ENCODE peak calls at places on chromosomes 2 and 18, in seven cellular contexts. V is endodermal cell, G is neuronal stem cell, Y is left ventricle myocardium inferior, X is OCI-LY7, M is A549, J is heart left ventricle. N is an unnamed sample.

GRCh38 chr2:70626254-70626990 is 72.8 kb upstream of the TGFA start:
- DNase-seq in V (peak; percentile 87), G (no peak), Y (no peak), X (no peak), M (no peak), J (no peak), N (no peak)

GRCh38 chr2:125095826-125096225 is 1070.7 kb downstream of the CNTNAP5 start:
- DNase-seq in V (no peak), G (no peak), Y (no peak), X (no peak), M (no peak), J (no peak), N (no peak)

GRCh38 chr18:63161728-63162195 is 157.8 kb downstream of the BCL2 start:
- DNase-seq in V (no peak), G (no peak), Y (peak; percentile 35), X (no peak), M (peak; percentile 16), J (peak; percentile 60), N (no peak)

GRCh38 chr2:99085400-99085799 is 56.1 kb upstream of the C2orf15 start:
- DNase-seq in V (peak; percentile 60), G (no peak), Y (no peak), X (peak; percentile 16), M (peak; percentile 36), J (no peak), N (no peak)

GRCh38 chr2:166805753-166806152 is 82.5 kb upstream of the XIRP2 start:
- DNase-seq in V (no peak), G (no peak), Y (no peak), X (no peak), M (no peak), J (no peak), N (peak; percentile 0)

GRCh38 chr2:188328419-188328818 is 36.7 kb downstream of the GULP1 start:
- DNase-seq in V (no peak), G (no peak), Y (no peak), X (no peak), M (no peak), J (no peak), N (no peak)

GRCh38 chr2:46047280-46047679 is 249.9 kb upstream of the EPAS1 start:
- DNase-seq in V (no peak), G (no peak), Y (no peak), X (no peak), M (no peak), J (no peak), N (no peak)

GRCh38 chr18:69974365-69974764 is 26.7 kb upstream of the CD226 start:
- DNase-seq in V (no peak), G (no peak), Y (no peak), X (no peak), M (no peak), J (no peak), N (no peak)

GRCh38 chr2:224971214-224971613 is 71.1 kb downstream of the DOCK10 start:
- DNase-seq in V (peak; percentile 75), G (no peak), Y (no peak), X (no peak), M (no peak), J (no peak), N (peak; percentile 51)

GRCh38 chr2:231617059-231617926 is 24.6 kb downstream of the TEX44 start:
- DNase-seq in V (no peak), G (no peak), Y (no peak), X (no peak), M (no peak), J (no peak), N (no peak)

GRCh38 chr2:134790487-134790886 is 47.9 kb upstream of the ACMSD start:
- DNase-seq in V (no peak), G (no peak), Y (no peak), X (no peak), M (no peak), J (no peak), N (peak; percentile 13)

GRCh38 chr2:210009106-210009505 is 6.7 kb downstream of the RPE start:
- DNase-seq in V (no peak), G (no peak), Y (no peak), X (no peak), M (no peak), J (no peak), N (no peak)

GRCh38 chr2:205775091-205775876 is 93.0 kb downstream of the NRP2 start:
- DNase-seq in V (no peak), G (no peak), Y (no peak), X (no peak), M (no peak), J (no peak), N (no peak)

GRCh38 chr18:78716581-78716980 is 263.0 kb upstream of the SALL3 start:
- DNase-seq in V (no peak), G (no peak), Y (no peak), X (no peak), M (no peak), J (no peak), N (no peak)

GRCh38 chr18:808086-808485 is 4.0 kb downstream of the YES1 start:
- DNase-seq in V (no peak), G (no peak), Y (no peak), X (no peak), M (no peak), J (no peak), N (no peak)

GRCh38 chr18:75071484-75071785 is 137.5 kb downstream of the PTGR3 start:
- DNase-seq in V (peak; percentile 46), G (no peak), Y (no peak), X (no peak), M (no peak), J (peak; percentile 54), N (no peak)

GRCh38 chr2:75516378-75517122 is 44.2 kb downstream of the EVA1A start:
- DNase-seq in V (no peak), G (no peak), Y (no peak), X (no peak), M (no peak), J (no peak), N (no peak)

GRCh38 chr2:132584976-132585817 is 84.8 kb downstream of the LYPD1 start:
- DNase-seq in V (no peak), G (no peak), Y (no peak), X (no peak), M (no peak), J (no peak), N (no peak)

GRCh38 chr18:44801796-44802195 is 121.1 kb downstream of the SETBP1 start:
- DNase-seq in V (no peak), G (no peak), Y (no peak), X (no peak), M (no peak), J (no peak), N (no peak)

GRCh38 chr2:19607931-19608762 is 249.7 kb upstream of the OSR1 start:
- DNase-seq in V (no peak), G (no peak), Y (no peak), X (no peak), M (peak; percentile 79), J (no peak), N (no peak)

GRCh38 chr18:73409242-73409641 is 541.5 kb upstream of the NETO1 start:
- DNase-seq in V (no peak), G (no peak), Y (no peak), X (no peak), M (no peak), J (no peak), N (no peak)

GRCh38 chr2:112033600-112033999 is 21.5 kb upstream of the TMEM87B start:
- DNase-seq in V (no peak), G (no peak), Y (no peak), X (no peak), M (no peak), J (no peak), N (no peak)

GRCh38 chr2:28327963-28328922 is 64.4 kb upstream of the FOSL2 start:
- DNase-seq in V (peak; percentile 18), G (no peak), Y (no peak), X (no peak), M (no peak), J (no peak), N (no peak)

GRCh38 chr2:217902281-217903141 is 100.3 kb downstream of the TNS1 start:
- DNase-seq in V (no peak), G (no peak), Y (peak; percentile 88), X (no peak), M (peak; percentile 87), J (peak; percentile 93), N (no peak)
- H3K4me3 ChIP-seq in V (no peak overlapping the region), G (no peak overlapping the region), Y (peak overlapping the region; percentile 54), X (no peak overlapping the region), M (peak overlapping the region; percentile 4), J (no peak overlapping the region), N (no peak overlapping the region)

GRCh38 chr2:196426122-196426521 is 213.4 kb upstream of the CCDC150 start:
- DNase-seq in V (no peak), G (no peak), Y (no peak), X (no peak), M (no peak), J (no peak), N (no peak)

GRCh38 chr2:196422361-196422760 is 217.2 kb upstream of the CCDC150 start:
- DNase-seq in V (no peak), G (no peak), Y (no peak), X (no peak), M (no peak), J (no peak), N (no peak)

GRCh38 chr2:196420143-196420542 is 219.4 kb upstream of the CCDC150 start:
- DNase-seq in V (no peak), G (no peak), Y (no peak), X (no peak), M (no peak), J (no peak), N (no peak)

GRCh38 chr2:196421880-196422279 is 217.6 kb upstream of the CCDC150 start:
- DNase-seq in V (no peak), G (no peak), Y (no peak), X (no peak), M (no peak), J (no peak), N (no peak)
- H3K4me3 ChIP-seq in V (no peak overlapping the region), G (no peak overlapping the region), Y (no peak overlapping the region), X (no peak overlapping the region), M (no peak overlapping the region), J (no peak overlapping the region), N (no peak overlapping the region)

GRCh38 chr2:2777213-2777612 is 446.1 kb upstream of the MYT1L start:
- DNase-seq in V (no peak), G (no peak), Y (no peak), X (no peak), M (no peak), J (no peak), N (no peak)
- H3K4me3 ChIP-seq in V (no peak overlapping the region), G (no peak overlapping the region), Y (no peak overlapping the region), X (no peak overlapping the region), M (no peak overlapping the region), J (no peak overlapping the region), N (no peak overlapping the region)

DNA sequence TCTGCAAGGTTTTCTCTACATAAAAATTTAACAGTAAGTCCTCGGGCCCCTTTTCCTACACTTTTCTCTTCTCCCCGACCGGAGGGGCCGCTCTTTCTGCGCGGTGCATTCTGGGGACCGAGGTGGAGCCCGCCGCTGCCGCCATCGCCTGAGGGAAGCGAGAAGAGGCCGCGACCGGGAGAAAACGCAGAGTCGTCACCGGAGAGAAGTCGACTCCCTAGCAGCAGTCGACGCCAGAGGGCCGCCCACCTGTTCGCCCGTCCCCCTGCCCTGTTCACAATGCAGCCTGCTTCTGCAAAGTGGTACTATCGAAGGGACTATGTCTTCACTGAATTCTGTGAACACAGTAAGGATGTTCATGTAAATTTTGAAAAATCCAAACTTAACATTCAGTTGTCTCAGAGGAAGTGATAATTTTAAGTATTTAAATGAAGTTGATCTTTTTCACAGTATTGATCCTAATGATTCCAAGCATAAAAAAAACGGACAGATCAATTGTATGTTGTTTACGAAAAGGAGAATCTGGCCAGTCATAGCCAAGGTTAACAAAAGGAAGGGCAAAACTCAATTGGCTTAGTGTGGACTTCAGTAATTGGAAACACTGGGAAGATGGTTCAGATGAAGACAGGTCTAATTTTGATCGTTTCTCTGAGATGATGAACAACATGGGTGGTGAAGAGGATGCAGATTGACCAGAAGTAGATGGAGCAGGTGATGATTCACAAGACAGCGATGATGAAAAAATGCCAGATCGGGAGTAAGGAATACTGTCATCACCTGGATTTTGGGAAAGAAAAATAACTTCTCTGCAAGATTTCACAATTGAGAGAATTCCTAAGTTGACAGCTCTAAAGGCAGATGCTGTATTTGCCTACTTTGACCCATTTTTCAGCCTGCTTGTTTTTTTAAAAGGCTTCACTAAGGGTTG is 55.8 kb downstream of the ASXL2 start:
- DNase-seq in V (peak; percentile 90), G (no peak), Y (peak; percentile 26), X (no peak), M (peak; percentile 30), J (peak; percentile 44), N (peak; percentile 48)
- H3K4me3 ChIP-seq in V (no peak overlapping the region), G (no peak overlapping the region), Y (peak overlapping the region; percentile 50), X (no peak overlapping the region), M (peak overlapping the region; percentile 19), J (peak overlapping the region; percentile 32), N (no peak overlapping the region)

N was measured in H7.